ENCODE peak calls at places on chromosomes 3 and 15, in five cellular contexts. H is fibroblast of the aortic adventitia, A is RPMI8226, E is endothelial cell of umbilical vein, D is dorsolateral prefrontal cortex. G is an unnamed sample.

GRCh38 chr15:96064351-96064756 is 266.1 kb upstream of the NR2F2 start:
- DNase-seq in H (peak; percentile 31), A (no peak), E (no peak), D (no peak), G (no peak)

GRCh38 chr3:160911399-160911798 is 155.4 kb downstream of the PPM1L start:
- DNase-seq in H (no peak), A (no peak), E (no peak), D (no peak), G (no peak)

GRCh38 chr15:48645558-48646330 is at the start of gene FBN1:
- DNase-seq in H (peak; percentile 95), A (peak; percentile 28), E (peak; percentile 88), D (peak; percentile 87), G (no peak)

GRCh38 chr3:38800511-38800910 is 15.5 kb downstream of the SCN10A start:
- DNase-seq in H (no peak), A (no peak), E (no peak), D (no peak), G (no peak)

GRCh38 chr15:43872416-43873020 is 45.7 kb downstream of the WDR76 start:
- DNase-seq in H (peak; percentile 89), A (peak; percentile 21), E (peak; percentile 70), D (peak; percentile 81), G (peak; percentile 75)

GRCh38 chr3:125035217-125035616 is 20.6 kb downstream of the HEG1 start:
- DNase-seq in H (no peak), A (no peak), E (no peak), D (no peak), G (no peak)

GRCh38 chr3:9884555-9885165 is 4.6 kb upstream of the CIDEC start:
- DNase-seq in H (peak; percentile 83), A (no peak), E (no peak), D (no peak), G (no peak)

GRCh38 chr15:43799209-43799944 is 643 bp downstream of the SERINC4 start:
- DNase-seq in H (no peak), A (no peak), E (no peak), D (no peak), G (peak; percentile 84)

GRCh38 chr3:194739498-194740284 is 54.0 kb downstream of the FAM43A start:
- DNase-seq in H (no peak), A (no peak), E (peak; percentile 77), D (no peak), G (no peak)

GRCh38 chr3:166829896-166830295 is 550.2 kb downstream of the ZBBX start:
- DNase-seq in H (no peak), A (no peak), E (no peak), D (no peak), G (no peak)

GRCh38 chr15:99100245-99101173 is 4.4 kb upstream of the SYNM start:
- DNase-seq in H (peak; percentile 67), A (peak; percentile 82), E (peak; percentile 59), D (peak; percentile 83), G (no peak)

GRCh38 chr3:142888099-142888483 is 792 bp downstream of the PCOLCE2 start:
- DNase-seq in H (peak; percentile 76), A (peak; percentile 71), E (peak; percentile 3), D (no peak), G (no peak)

GRCh38 chr3:108202080-108202479 is 20.1 kb downstream of the IFT57 start:
- DNase-seq in H (peak; percentile 70), A (no peak), E (no peak), D (no peak), G (no peak)

GRCh38 chr15:51499379-51499976 is 123.1 kb downstream of the DMXL2 start:
- DNase-seq in H (peak; percentile 48), A (peak; percentile 33), E (peak; percentile 59), D (no peak), G (peak; percentile 67)

GRCh38 chr15:38229700-38230099 is 22.9 kb upstream of the SPRED1 start:
- DNase-seq in H (no peak), A (no peak), E (no peak), D (no peak), G (peak; percentile 28)

GRCh38 chr15:81106560-81106959 is 27.5 kb upstream of the CFAP161 start:
- DNase-seq in H (peak; percentile 85), A (peak; percentile 73), E (peak; percentile 78), D (peak; percentile 62), G (peak; percentile 77)

GRCh38 chr3:58387650-58388546 is 45.7 kb downstream of the PDHB start:
- DNase-seq in H (no peak), A (no peak), E (peak; percentile 36), D (no peak), G (no peak)

GRCh38 chr3:118955914-118956556 is 78.6 kb downstream of the IGSF11 start:
- DNase-seq in H (no peak), A (no peak), E (no peak), D (no peak), G (no peak)

GRCh38 chr15:92091155-92091734 is 237.7 kb downstream of the SLCO3A1 start:
- DNase-seq in H (no peak), A (peak; percentile 30), E (peak; percentile 25), D (peak; percentile 69), G (no peak)

G was measured in Karpas-422.